ENCODE peak calls at places on chromosomes 12 and 14, in ten cellular contexts. One of them, this sample, is unnamed.

GRCh38 chr14:38839743-38840375 is 263.2 kb downstream of the SEC23A start:
- DNase-seq in IMR-90: no peak
- DNase-seq in HepG2: no peak
- DNase-seq in A549: peak; percentile 2
- DNase-seq in right lobe of liver: no peak
- DNase-seq in tibial nerve: no peak
- DNase-seq in ovary: no peak
- DNase-seq in heart left ventricle: no peak
- DNase-seq in adrenal gland: no peak
- DNase-seq in uterus: no peak
- DNase-seq in this sample: no peak

GRCh38 chr14:105126126-105126969 is 42.2 kb downstream of the JAG2 start:
- DNase-seq in IMR-90: no peak
- DNase-seq in HepG2: peak; percentile 35
- DNase-seq in A549: no peak
- DNase-seq in right lobe of liver: no peak
- DNase-seq in tibial nerve: no peak
- DNase-seq in ovary: no peak
- DNase-seq in heart left ventricle: peak; percentile 6
- DNase-seq in adrenal gland: peak; percentile 3
- DNase-seq in uterus: peak; percentile 9
- DNase-seq in this sample: no peak

GRCh38 chr14:92560106-92560865 is 46.7 kb downstream of the RIN3 start:
- DNase-seq in IMR-90: no peak
- DNase-seq in HepG2: no peak
- DNase-seq in A549: no peak
- DNase-seq in right lobe of liver: no peak
- DNase-seq in tibial nerve: no peak
- DNase-seq in ovary: no peak
- DNase-seq in heart left ventricle: no peak
- DNase-seq in adrenal gland: no peak
- DNase-seq in uterus: no peak
- DNase-seq in this sample: no peak

GRCh38 chr14:80223696-80224465 is 12.6 kb upstream of the DIO2 start:
- DNase-seq in IMR-90: no peak
- DNase-seq in HepG2: no peak
- DNase-seq in A549: no peak
- DNase-seq in right lobe of liver: no peak
- DNase-seq in tibial nerve: no peak
- DNase-seq in ovary: no peak
- DNase-seq in heart left ventricle: no peak
- DNase-seq in adrenal gland: no peak
- DNase-seq in uterus: no peak
- DNase-seq in this sample: no peak

GRCh38 chr12:10673660-10674384 is at the start of gene STYK1:
- DNase-seq in IMR-90: peak; percentile 8
- DNase-seq in HepG2: peak; percentile 20
- DNase-seq in A549: peak; percentile 64
- DNase-seq in right lobe of liver: peak; percentile 55
- DNase-seq in tibial nerve: no peak
- DNase-seq in ovary: peak; percentile 22
- DNase-seq in heart left ventricle: peak; percentile 27
- DNase-seq in adrenal gland: peak; percentile 28
- DNase-seq in uterus: peak; percentile 32
- DNase-seq in this sample: peak; percentile 22

GRCh38 chr12:109779382-109779781 is 53.8 kb downstream of the TRPV4 start:
- DNase-seq in IMR-90: no peak
- DNase-seq in HepG2: peak; percentile 47
- DNase-seq in A549: peak; percentile 44
- DNase-seq in right lobe of liver: peak; percentile 12
- DNase-seq in tibial nerve: no peak
- DNase-seq in ovary: no peak
- DNase-seq in heart left ventricle: no peak
- DNase-seq in adrenal gland: no peak
- DNase-seq in uterus: no peak
- DNase-seq in this sample: no peak

GRCh38 chr12:50764116-50764860 is 387 bp downstream of the ATF1 start:
- DNase-seq in IMR-90: peak; percentile 23
- DNase-seq in HepG2: no peak
- DNase-seq in A549: peak; percentile 63
- DNase-seq in right lobe of liver: peak; percentile 84
- DNase-seq in tibial nerve: no peak
- DNase-seq in ovary: no peak
- DNase-seq in heart left ventricle: peak; percentile 70
- DNase-seq in adrenal gland: peak; percentile 73
- DNase-seq in uterus: peak; percentile 56
- DNase-seq in this sample: peak; percentile 72

GRCh38 chr14:64812412-64812811 is 67.3 kb downstream of the SPTB start:
- DNase-seq in IMR-90: no peak
- DNase-seq in HepG2: no peak
- DNase-seq in A549: no peak
- DNase-seq in right lobe of liver: no peak
- DNase-seq in tibial nerve: no peak
- DNase-seq in ovary: no peak
- DNase-seq in heart left ventricle: no peak
- DNase-seq in adrenal gland: no peak
- DNase-seq in uterus: no peak
- DNase-seq in this sample: peak; percentile 63

GRCh38 chr12:128077211-128077916 is 189.6 kb upstream of the TMEM132C start:
- DNase-seq in IMR-90: no peak
- DNase-seq in HepG2: no peak
- DNase-seq in A549: no peak
- DNase-seq in right lobe of liver: no peak
- DNase-seq in tibial nerve: no peak
- DNase-seq in ovary: no peak
- DNase-seq in heart left ventricle: no peak
- DNase-seq in adrenal gland: no peak
- DNase-seq in uterus: no peak
- DNase-seq in this sample: no peak

GRCh38 chr12:75177997-75178396 is 31.6 kb downstream of the KCNC2 start:
- DNase-seq in IMR-90: peak; percentile 95
- DNase-seq in HepG2: peak; percentile 7
- DNase-seq in A549: peak; percentile 66
- DNase-seq in right lobe of liver: no peak
- DNase-seq in tibial nerve: no peak
- DNase-seq in ovary: no peak
- DNase-seq in heart left ventricle: no peak
- DNase-seq in adrenal gland: no peak
- DNase-seq in uterus: no peak
- DNase-seq in this sample: no peak

GRCh38 chr12:101967506-101967905 is 90.1 kb downstream of the DRAM1 start:
- DNase-seq in IMR-90: no peak
- DNase-seq in HepG2: no peak
- DNase-seq in A549: no peak
- DNase-seq in right lobe of liver: no peak
- DNase-seq in tibial nerve: no peak
- DNase-seq in ovary: no peak
- DNase-seq in heart left ventricle: no peak
- DNase-seq in adrenal gland: no peak
- DNase-seq in uterus: no peak
- DNase-seq in this sample: no peak

GRCh38 chr12:105671720-105672119 is 341.2 kb downstream of the C12orf75 start:
- DNase-seq in IMR-90: peak; percentile 6
- DNase-seq in HepG2: no peak
- DNase-seq in A549: no peak
- DNase-seq in right lobe of liver: no peak
- DNase-seq in tibial nerve: no peak
- DNase-seq in ovary: no peak
- DNase-seq in heart left ventricle: no peak
- DNase-seq in adrenal gland: no peak
- DNase-seq in uterus: no peak
- DNase-seq in this sample: no peak

GRCh38 chr12:56599797-56600196 is 30.3 kb downstream of the BAZ2A start:
- DNase-seq in IMR-90: no peak
- DNase-seq in HepG2: no peak
- DNase-seq in A549: no peak
- DNase-seq in right lobe of liver: no peak
- DNase-seq in tibial nerve: no peak
- DNase-seq in ovary: no peak
- DNase-seq in heart left ventricle: no peak
- DNase-seq in adrenal gland: no peak
- DNase-seq in uterus: no peak
- DNase-seq in this sample: no peak

GRCh38 chr14:85934886-85935254 is 404.9 kb downstream of the FLRT2 start:
- DNase-seq in IMR-90: no peak
- DNase-seq in HepG2: no peak
- DNase-seq in A549: peak; percentile 0
- DNase-seq in right lobe of liver: no peak
- DNase-seq in tibial nerve: no peak
- DNase-seq in ovary: no peak
- DNase-seq in heart left ventricle: no peak
- DNase-seq in adrenal gland: no peak
- DNase-seq in uterus: no peak
- DNase-seq in this sample: no peak

DNA sequence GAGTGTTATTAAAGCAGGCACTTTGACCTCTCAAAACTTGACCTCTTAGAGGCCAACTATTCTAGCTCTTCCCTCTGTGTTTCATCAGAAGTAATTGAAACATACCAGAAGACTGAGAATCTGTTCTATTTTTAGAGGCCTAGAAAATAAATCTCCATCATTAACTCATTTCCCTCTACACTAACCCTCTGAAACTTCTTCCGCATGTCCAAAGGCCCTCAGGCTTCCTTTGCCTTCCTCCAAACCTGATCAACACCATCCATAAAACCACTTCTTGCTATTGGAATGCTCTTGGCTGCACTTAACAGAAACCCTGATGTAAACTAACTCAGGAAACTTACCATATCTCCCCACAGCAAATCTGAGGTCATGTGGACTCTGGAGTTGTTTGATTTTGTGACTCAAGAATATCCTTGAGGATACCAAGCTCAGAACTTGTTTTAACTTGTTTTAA is 196.4 kb downstream of the RPAP3 start:
- DNase-seq in IMR-90: peak; percentile 82
- DNase-seq in HepG2: no peak
- DNase-seq in A549: peak; percentile 11
- DNase-seq in right lobe of liver: no peak
- DNase-seq in tibial nerve: no peak
- DNase-seq in ovary: no peak
- DNase-seq in heart left ventricle: no peak
- DNase-seq in adrenal gland: no peak
- DNase-seq in uterus: no peak
- DNase-seq in this sample: no peak
- H3K4me1 ChIP-seq in IMR-90: peaks cover 10% of the 10 kb centered on the region
- H3K4me1 ChIP-seq in HepG2: no peaks in the 10 kb centered on the region
- H3K4me1 ChIP-seq in A549: no peaks in the 10 kb centered on the region
- H3K4me1 ChIP-seq in right lobe of liver: no peaks in the 10 kb centered on the region
- H3K4me1 ChIP-seq in tibial nerve: no peaks in the 10 kb centered on the region
- H3K4me1 ChIP-seq in ovary: peaks cover 1% of the 10 kb centered on the region
- H3K4me1 ChIP-seq in heart left ventricle: no peaks in the 10 kb centered on the region
- H3K4me1 ChIP-seq in adrenal gland: no peaks in the 10 kb centered on the region
- H3K4me1 ChIP-seq in uterus: no peaks in the 10 kb centered on the region
- H3K4me1 ChIP-seq in this sample: no peaks in the 10 kb centered on the region

DNA sequence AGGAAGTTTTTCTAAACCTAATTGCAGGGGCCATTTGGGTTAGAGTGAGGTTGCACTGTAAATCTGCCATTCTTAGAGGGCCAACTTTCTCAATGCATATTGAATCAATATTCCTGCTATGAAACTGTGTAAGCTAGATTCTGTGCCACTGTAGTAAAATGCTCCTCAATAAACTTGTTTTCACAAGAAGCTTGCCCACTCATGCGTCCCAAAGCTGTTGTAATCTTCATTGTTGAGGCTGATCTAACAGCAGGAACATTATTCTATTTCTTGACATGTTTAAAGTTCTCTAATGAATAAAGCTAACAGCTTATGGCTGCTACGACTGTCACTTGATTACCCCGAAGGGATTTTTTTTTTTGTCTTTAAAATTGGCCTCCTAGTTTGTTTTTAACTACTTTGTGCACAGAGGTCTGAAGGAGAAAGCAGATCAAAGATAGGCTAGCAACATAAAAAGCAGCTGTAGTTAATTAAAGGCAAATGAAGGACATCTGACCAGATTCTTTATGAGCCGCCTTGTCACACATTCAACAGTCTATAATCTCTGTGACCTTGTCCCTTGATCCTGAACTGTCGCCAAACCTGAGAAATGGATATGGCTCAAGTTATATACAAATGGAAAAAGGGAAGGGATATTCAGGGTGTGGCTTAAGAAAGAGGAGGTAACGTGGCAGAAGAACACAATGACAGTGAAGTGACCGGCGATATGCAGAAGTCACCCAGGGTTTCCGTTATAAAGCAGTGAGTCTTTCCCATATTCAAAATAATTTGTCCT is 243.8 kb downstream of the PAX9 start:
- DNase-seq in IMR-90: no peak
- DNase-seq in HepG2: no peak
- DNase-seq in A549: no peak
- DNase-seq in right lobe of liver: no peak
- DNase-seq in tibial nerve: no peak
- DNase-seq in ovary: no peak
- DNase-seq in heart left ventricle: no peak
- DNase-seq in adrenal gland: no peak
- DNase-seq in uterus: no peak
- DNase-seq in this sample: no peak
- TF ChIP-seq POLR2A in IMR-90: no peak
- TF ChIP-seq POLR2A in HepG2: no peak
- TF ChIP-seq POLR2A in A549: no peak
- TF ChIP-seq POLR2A in right lobe of liver: no peak
- TF ChIP-seq POLR2A in tibial nerve: no peak
- TF ChIP-seq POLR2A in ovary: no peak
- TF ChIP-seq POLR2A in heart left ventricle: no peak
- TF ChIP-seq POLR2A in adrenal gland: no peak
- TF ChIP-seq POLR2A in uterus: no peak
- TF ChIP-seq POLR2A in this sample: no peak

DNA sequence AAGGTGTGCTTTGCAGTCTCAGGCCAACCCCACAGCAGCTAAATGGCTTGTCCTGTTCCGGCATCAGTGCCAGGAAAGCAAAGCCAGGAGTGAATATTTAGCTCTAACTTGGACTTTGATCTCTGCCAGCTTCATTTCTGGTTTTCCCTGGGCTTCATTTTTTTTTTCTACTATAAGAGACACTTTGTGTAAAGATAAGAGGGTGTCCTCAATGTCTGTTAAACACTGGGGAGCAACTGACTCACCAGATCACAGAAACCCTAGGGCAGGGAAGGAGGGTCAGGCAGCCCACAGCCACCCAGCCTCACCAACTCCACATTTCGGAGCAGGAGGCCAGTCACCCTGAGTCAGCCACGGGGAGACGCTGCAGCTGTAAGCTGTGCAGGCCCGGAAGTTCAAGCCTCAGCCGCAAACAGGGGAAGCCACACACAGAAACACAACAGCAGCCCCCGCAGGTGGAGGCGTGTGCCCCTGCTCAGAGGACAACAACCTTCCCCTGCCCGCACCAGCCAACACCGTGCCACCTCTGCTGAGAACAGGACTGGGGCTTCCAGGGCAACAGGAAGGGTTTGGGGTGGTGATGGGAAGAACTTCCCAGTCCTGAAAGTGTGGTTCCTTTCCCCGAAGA is 6.3 kb downstream of the TNFRSF1A start:
- DNase-seq in IMR-90: peak; percentile 88
- DNase-seq in HepG2: peak; percentile 90
- DNase-seq in A549: peak; percentile 88
- DNase-seq in right lobe of liver: peak; percentile 88
- DNase-seq in tibial nerve: peak; percentile 65
- DNase-seq in ovary: peak; percentile 79
- DNase-seq in heart left ventricle: peak; percentile 80
- DNase-seq in adrenal gland: peak; percentile 70
- DNase-seq in uterus: peak; percentile 77
- DNase-seq in this sample: peak; percentile 73
- H3K4me1 ChIP-seq in IMR-90: peaks cover 64% of the 10 kb centered on the region
- H3K4me1 ChIP-seq in HepG2: peaks cover 62% of the 10 kb centered on the region
- H3K4me1 ChIP-seq in A549: peaks cover 80% of the 10 kb centered on the region
- H3K4me1 ChIP-seq in right lobe of liver: peaks cover 62% of the 10 kb centered on the region
- H3K4me1 ChIP-seq in tibial nerve: no peaks in the 10 kb centered on the region
- H3K4me1 ChIP-seq in ovary: peaks cover 22% of the 10 kb centered on the region
- H3K4me1 ChIP-seq in heart left ventricle: peaks cover 83% of the 10 kb centered on the region
- H3K4me1 ChIP-seq in adrenal gland: peaks cover 50% of the 10 kb centered on the region
- H3K4me1 ChIP-seq in uterus: peaks cover 4% of the 10 kb centered on the region
- H3K4me1 ChIP-seq in this sample: peaks cover 75% of the 10 kb centered on the region

GRCh38 chr14:58199726-58200479 is at the start of gene ACTR10:
- DNase-seq in IMR-90: peak; percentile 56
- DNase-seq in HepG2: peak; percentile 75
- DNase-seq in A549: peak; percentile 86
- DNase-seq in right lobe of liver: peak; percentile 95
- DNase-seq in tibial nerve: peak; percentile 67
- DNase-seq in ovary: peak; percentile 92
- DNase-seq in heart left ventricle: peak; percentile 89
- DNase-seq in adrenal gland: peak; percentile 85
- DNase-seq in uterus: peak; percentile 91
- DNase-seq in this sample: peak; percentile 94
- TF ChIP-seq POLR2A in IMR-90: peak; percentile 88
- TF ChIP-seq POLR2A in HepG2: peak; percentile 63
- TF ChIP-seq POLR2A in A549: peak; percentile 84
- TF ChIP-seq POLR2A in right lobe of liver: peak; percentile 47
- TF ChIP-seq POLR2A in tibial nerve: peak; percentile 39
- TF ChIP-seq POLR2A in ovary: peak; percentile 32
- TF ChIP-seq POLR2A in heart left ventricle: peak; percentile 70
- TF ChIP-seq POLR2A in adrenal gland: peak; percentile 45
- TF ChIP-seq POLR2A in uterus: peak; percentile 64
- TF ChIP-seq POLR2A in this sample: no peak